ENCODE peak calls at places on chromosomes 11 and 22, in nine cellular contexts. D is transverse colon; O is thyroid gland; M is upper lobe of right lung; Q is CD8-positive, alpha-beta T cell; X is HCT116; S is suprapubic skin; K is breast epithelium; P is psoas muscle. B is an unnamed sample.
A peak's percentile ranks its signal among the peaks of the same experiment; 100 is the strongest.

GRCh38 chr11:22491826-22492225 is 133.8 kb downstream of the FANCF start:
- DNase-seq in D (no peak), O (no peak), M (no peak), Q (no peak), X (no peak), S (no peak), K (no peak), P (no peak), B (no peak)

GRCh38 chr11:78228467-78228866 is 39.7 kb downstream of the USP35 start:
- DNase-seq in D (peak; percentile 22), O (no peak), M (no peak), Q (no peak), X (peak; percentile 32), S (no peak), K (no peak), P (no peak), B (peak; percentile 63)

GRCh38 chr11:12287374-12288211 is 89.8 kb upstream of the PARVA start:
- DNase-seq in D (peak; percentile 48), O (no peak), M (no peak), Q (no peak), X (peak; percentile 78), S (peak; percentile 77), K (no peak), P (peak; percentile 77), B (no peak)

GRCh38 chr11:111378773-111379499 is at the start of gene POU2AF1:
- DNase-seq in D (peak; percentile 75), O (peak; percentile 88), M (no peak), Q (peak; percentile 68), X (no peak), S (no peak), K (peak; percentile 52), P (no peak), B (no peak)

GRCh38 chr11:20544536-20545237 is 54.7 kb upstream of the SLC6A5 start:
- DNase-seq in D (no peak), O (no peak), M (no peak), Q (no peak), X (no peak), S (no peak), K (no peak), P (no peak), B (no peak)

GRCh38 chr11:70500076-70500847 is 101.9 kb downstream of the CTTN start:
- DNase-seq in D (no peak), O (no peak), M (peak; percentile 60), Q (no peak), X (no peak), S (no peak), K (no peak), P (peak; percentile 38), B (no peak)

GRCh38 chr11:15535414-15535813 is 420.7 kb downstream of the INSC start:
- DNase-seq in D (no peak), O (no peak), M (no peak), Q (no peak), X (no peak), S (no peak), K (no peak), P (no peak), B (no peak)

GRCh38 chr11:70912226-70912840 is 340.0 kb downstream of the SHANK2 start:
- DNase-seq in D (no peak), O (no peak), M (peak; percentile 1), Q (no peak), X (no peak), S (no peak), K (no peak), P (no peak), B (no peak)

GRCh38 chr11:24005202-24005876 is 491.5 kb upstream of the LUZP2 start:
- DNase-seq in D (no peak), O (no peak), M (no peak), Q (no peak), X (no peak), S (no peak), K (no peak), P (no peak), B (no peak)

GRCh38 chr11:107018902-107019493 is 722 bp upstream of the GUCY1A2 start:
- DNase-seq in D (peak; percentile 14), O (peak; percentile 63), M (peak; percentile 77), Q (no peak), X (no peak), S (peak; percentile 81), K (no peak), P (peak; percentile 56), B (peak; percentile 21)

DNA sequence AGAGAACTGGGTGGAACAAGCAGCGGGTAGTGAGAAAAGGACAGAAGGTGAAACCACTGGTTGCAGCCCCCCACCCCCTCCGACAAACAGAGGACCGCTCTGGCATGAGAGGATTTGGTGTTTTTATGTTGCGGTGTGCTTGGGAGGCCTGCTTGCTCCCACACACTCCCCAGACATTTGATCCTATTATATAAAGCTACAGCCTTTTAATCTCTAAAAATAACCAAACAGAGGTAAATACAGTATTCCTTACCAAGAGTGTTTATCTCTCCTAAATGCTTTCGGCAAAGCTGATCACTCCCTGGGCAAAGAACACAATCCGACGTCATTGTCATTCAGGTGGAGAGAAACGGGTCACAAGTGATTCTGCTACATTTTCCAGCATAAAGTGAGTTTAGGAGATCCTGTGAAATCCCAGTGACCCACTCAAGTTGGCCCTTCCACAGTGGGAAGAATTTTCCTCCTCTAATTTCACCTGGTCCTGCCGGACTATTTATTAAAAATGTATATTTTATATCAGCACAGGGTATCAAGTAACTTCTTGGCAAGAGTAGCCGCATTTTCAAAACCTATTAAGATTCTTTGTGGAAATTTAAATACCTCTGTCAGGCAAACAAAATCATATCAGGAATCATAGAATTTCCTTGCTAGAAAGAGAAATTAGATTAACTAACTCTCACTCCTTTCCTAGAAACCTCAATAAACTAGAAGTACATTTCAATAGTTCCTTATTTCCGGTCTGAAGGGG is 9.9 kb downstream of the MN1 start:
- DNase-seq in D (no peak), O (no peak), M (no peak), Q (no peak), X (no peak), S (no peak), K (no peak), P (no peak), B (no peak)
- H3K4me3 ChIP-seq in D (no peak overlapping the region), O (no peak overlapping the region), M (no peak overlapping the region), Q (no peak overlapping the region), X (no peak overlapping the region), S (no peak overlapping the region), K (no peak overlapping the region), P (peak overlapping the region; percentile 47), B (no peak overlapping the region)

GRCh38 chr11:28038775-28039174 is 69.2 kb downstream of the KIF18A start:
- DNase-seq in D (no peak), O (no peak), M (no peak), Q (no peak), X (no peak), S (no peak), K (no peak), P (no peak), B (no peak)
- H3K4me1 ChIP-seq in D (no peaks in the 10 kb centered on the region), O (no peaks in the 10 kb centered on the region), M (no peaks in the 10 kb centered on the region), Q (no peaks in the 10 kb centered on the region), X (no peaks in the 10 kb centered on the region), S (no peaks in the 10 kb centered on the region), K (no peaks in the 10 kb centered on the region), P (no peaks in the 10 kb centered on the region), B (no peaks in the 10 kb centered on the region)

DNA sequence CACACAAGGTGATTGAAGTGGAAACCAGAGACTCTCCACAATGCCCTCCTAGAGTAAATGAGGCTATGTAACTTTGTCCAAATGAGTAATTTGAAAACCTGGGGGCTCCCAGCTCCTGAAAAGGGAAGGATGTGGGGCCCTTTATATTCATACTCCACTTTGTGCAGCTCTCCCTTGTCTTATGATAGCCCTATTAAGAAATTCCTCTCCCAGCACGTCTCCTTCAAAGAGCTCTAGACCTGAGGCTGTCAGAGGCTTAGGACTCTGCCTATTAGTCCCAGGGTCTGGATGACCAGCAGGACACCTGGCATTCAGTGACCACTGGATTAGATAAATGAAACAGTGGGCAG is 2.1 kb downstream of the SLC43A1 start:
- DNase-seq in D (no peak), O (no peak), M (no peak), Q (no peak), X (no peak), S (no peak), K (no peak), P (no peak), B (no peak)
- H3K4me3 ChIP-seq in D (no peak overlapping the region), O (no peak overlapping the region), M (no peak overlapping the region), Q (no peak overlapping the region), X (no peak overlapping the region), S (no peak overlapping the region), K (no peak overlapping the region), P (peak overlapping the region; percentile 77), B (no peak overlapping the region)

DNA sequence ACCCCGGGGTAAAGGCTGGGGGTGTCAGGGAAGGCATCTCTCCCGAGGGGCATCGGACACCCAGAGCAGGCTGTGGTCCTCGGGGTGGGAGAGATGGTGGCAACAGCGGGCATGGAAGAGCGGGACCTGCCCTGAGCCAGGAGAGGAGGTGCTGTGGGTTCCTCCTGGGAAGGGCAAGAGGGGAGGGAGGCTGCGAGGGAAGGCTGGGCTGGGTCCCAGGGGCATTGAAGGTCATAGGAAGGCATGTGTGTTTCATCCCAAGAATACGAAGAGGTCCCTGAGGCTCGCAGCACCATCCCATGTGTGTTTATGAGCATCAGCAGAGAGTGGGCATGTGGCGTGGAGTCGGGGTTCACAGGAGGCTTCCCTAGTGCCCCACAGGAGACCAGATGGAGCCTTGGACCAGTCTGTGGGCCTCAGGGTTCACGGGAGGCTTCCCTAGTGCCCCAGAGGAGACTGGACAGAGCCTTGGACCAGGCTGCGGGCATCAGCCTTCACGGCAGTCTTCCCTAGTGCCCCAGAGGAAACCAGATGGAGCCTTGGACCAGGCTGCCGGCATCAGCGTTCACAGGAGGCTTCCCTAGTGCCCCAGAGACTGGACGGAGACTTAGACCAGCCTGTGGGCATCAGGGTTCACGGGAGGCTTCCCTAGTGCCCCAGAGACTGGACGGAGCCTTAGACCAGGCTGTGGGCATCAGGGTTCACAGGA is 420.6 kb downstream of the BRD1 start:
- DNase-seq in D (no peak), O (no peak), M (no peak), Q (no peak), X (no peak), S (no peak), K (no peak), P (no peak), B (no peak)
- H3K4me1 ChIP-seq in D (no peaks in the 10 kb centered on the region), O (no peaks in the 10 kb centered on the region), M (no peaks in the 10 kb centered on the region), Q (no peaks in the 10 kb centered on the region), X (no peaks in the 10 kb centered on the region), S (no peaks in the 10 kb centered on the region), K (no peaks in the 10 kb centered on the region), P (no peaks in the 10 kb centered on the region), B (no peaks in the 10 kb centered on the region)